ENCODE peak calls at places on chromosomes 12 and 14, in nine cellular contexts. One of them, this sample, is unnamed.

GRCh38 chr12:27619308-27619707 is 76.9 kb upstream of the REP15 start:
- DNase-seq in left colon: no peak
- DNase-seq in tibial artery: no peak
- DNase-seq in HCEC 1CT: peak; percentile 92
- DNase-seq in suprapubic skin: no peak
- DNase-seq in NCI-H1436: no peak
- DNase-seq in adipocyte: peak; percentile 76
- DNase-seq in D341Med: no peak
- DNase-seq in glomerular endothelial cell: no peak
- DNase-seq in this sample: no peak

GRCh38 chr14:56023681-56024080 is 94.5 kb upstream of the PELI2 start:
- DNase-seq in adipocyte: no peak
- DNase-seq in HCEC 1CT: no peak
- DNase-seq in glomerular endothelial cell: no peak
- DNase-seq in NCI-H1436: no peak
- DNase-seq in tibial artery: no peak
- DNase-seq in left colon: no peak
- DNase-seq in D341Med: no peak
- DNase-seq in suprapubic skin: no peak
- DNase-seq in this sample: no peak

GRCh38 chr12:20450591-20450990 is 82.3 kb downstream of the PDE3A start:
- DNase-seq in NCI-H1436: no peak
- DNase-seq in tibial artery: no peak
- DNase-seq in glomerular endothelial cell: no peak
- DNase-seq in suprapubic skin: no peak
- DNase-seq in HCEC 1CT: no peak
- DNase-seq in adipocyte: peak; percentile 62
- DNase-seq in D341Med: no peak
- DNase-seq in left colon: no peak
- DNase-seq in this sample: no peak

GRCh38 chr12:124548854-124549378 is 18.5 kb downstream of the NCOR2 start:
- DNase-seq in suprapubic skin: no peak
- DNase-seq in D341Med: peak; percentile 93
- DNase-seq in adipocyte: peak; percentile 80
- DNase-seq in NCI-H1436: no peak
- DNase-seq in glomerular endothelial cell: no peak
- DNase-seq in left colon: peak; percentile 60
- DNase-seq in HCEC 1CT: no peak
- DNase-seq in tibial artery: peak; percentile 75
- DNase-seq in this sample: no peak

GRCh38 chr12:29552324-29552927 is 54.9 kb upstream of the OVCH1 start:
- DNase-seq in left colon: peak; percentile 36
- DNase-seq in D341Med: peak; percentile 67
- DNase-seq in adipocyte: peak; percentile 75
- DNase-seq in glomerular endothelial cell: no peak
- DNase-seq in NCI-H1436: no peak
- DNase-seq in suprapubic skin: no peak
- DNase-seq in HCEC 1CT: peak; percentile 63
- DNase-seq in tibial artery: peak; percentile 51
- DNase-seq in this sample: peak; percentile 80

GRCh38 chr12:45439039-45439438 is 223.1 kb downstream of the ANO6 start:
- DNase-seq in NCI-H1436: no peak
- DNase-seq in adipocyte: no peak
- DNase-seq in suprapubic skin: no peak
- DNase-seq in D341Med: no peak
- DNase-seq in left colon: no peak
- DNase-seq in HCEC 1CT: no peak
- DNase-seq in glomerular endothelial cell: no peak
- DNase-seq in tibial artery: no peak
- DNase-seq in this sample: no peak

GRCh38 chr12:127613056-127613455 is 653.9 kb upstream of the TMEM132C start:
- DNase-seq in NCI-H1436: no peak
- DNase-seq in adipocyte: peak; percentile 3
- DNase-seq in suprapubic skin: no peak
- DNase-seq in left colon: no peak
- DNase-seq in HCEC 1CT: no peak
- DNase-seq in tibial artery: no peak
- DNase-seq in D341Med: no peak
- DNase-seq in glomerular endothelial cell: no peak
- DNase-seq in this sample: no peak

GRCh38 chr14:60622920-60623263 is 26.4 kb downstream of the SIX1 start:
- DNase-seq in HCEC 1CT: peak; percentile 67
- DNase-seq in left colon: no peak
- DNase-seq in adipocyte: peak; percentile 68
- DNase-seq in glomerular endothelial cell: no peak
- DNase-seq in suprapubic skin: no peak
- DNase-seq in D341Med: no peak
- DNase-seq in NCI-H1436: no peak
- DNase-seq in tibial artery: no peak
- DNase-seq in this sample: no peak

GRCh38 chr14:64659366-64659765 is 44.9 kb upstream of the PLEKHG3 start:
- DNase-seq in suprapubic skin: no peak
- DNase-seq in left colon: no peak
- DNase-seq in D341Med: no peak
- DNase-seq in tibial artery: no peak
- DNase-seq in adipocyte: peak; percentile 47
- DNase-seq in glomerular endothelial cell: no peak
- DNase-seq in HCEC 1CT: peak; percentile 15
- DNase-seq in NCI-H1436: no peak
- DNase-seq in this sample: no peak

GRCh38 chr12:25200703-25201102 is 5.7 kb downstream of the ETFRF1 start:
- DNase-seq in suprapubic skin: no peak
- DNase-seq in HCEC 1CT: no peak
- DNase-seq in D341Med: no peak
- DNase-seq in left colon: no peak
- DNase-seq in adipocyte: peak; percentile 39
- DNase-seq in glomerular endothelial cell: no peak
- DNase-seq in NCI-H1436: no peak
- DNase-seq in tibial artery: no peak
- DNase-seq in this sample: no peak

GRCh38 chr12:50188875-50189575 is 21.9 kb upstream of the CERS5 start:
- DNase-seq in tibial artery: no peak
- DNase-seq in suprapubic skin: no peak
- DNase-seq in NCI-H1436: no peak
- DNase-seq in glomerular endothelial cell: no peak
- DNase-seq in left colon: peak; percentile 46
- DNase-seq in HCEC 1CT: no peak
- DNase-seq in D341Med: no peak
- DNase-seq in adipocyte: no peak
- DNase-seq in this sample: no peak

GRCh38 chr12:124407074-124407473 is 112.2 kb downstream of the RFLNA start:
- DNase-seq in adipocyte: no peak
- DNase-seq in tibial artery: no peak
- DNase-seq in HCEC 1CT: no peak
- DNase-seq in NCI-H1436: no peak
- DNase-seq in suprapubic skin: no peak
- DNase-seq in left colon: no peak
- DNase-seq in D341Med: no peak
- DNase-seq in glomerular endothelial cell: no peak
- DNase-seq in this sample: no peak

GRCh38 chr14:20655851-20656250 is 14.4 kb upstream of the OR6S1 start:
- DNase-seq in NCI-H1436: no peak
- DNase-seq in HCEC 1CT: no peak
- DNase-seq in adipocyte: no peak
- DNase-seq in tibial artery: no peak
- DNase-seq in D341Med: no peak
- DNase-seq in left colon: no peak
- DNase-seq in glomerular endothelial cell: no peak
- DNase-seq in suprapubic skin: no peak
- DNase-seq in this sample: no peak

GRCh38 chr12:21941522-21942376 is 523 bp upstream of the ABCC9 start:
- DNase-seq in glomerular endothelial cell: peak; percentile 3
- DNase-seq in tibial artery: peak; percentile 58
- DNase-seq in suprapubic skin: peak; percentile 79
- DNase-seq in adipocyte: peak; percentile 69
- DNase-seq in left colon: peak; percentile 43
- DNase-seq in HCEC 1CT: peak; percentile 47
- DNase-seq in D341Med: peak; percentile 22
- DNase-seq in NCI-H1436: no peak
- DNase-seq in this sample: peak; percentile 84

GRCh38 chr12:21615441-21615840 is 10.8 kb upstream of the GYS2 start:
- DNase-seq in adipocyte: no peak
- DNase-seq in tibial artery: no peak
- DNase-seq in NCI-H1436: no peak
- DNase-seq in HCEC 1CT: peak; percentile 47
- DNase-seq in D341Med: no peak
- DNase-seq in glomerular endothelial cell: no peak
- DNase-seq in suprapubic skin: no peak
- DNase-seq in left colon: no peak
- DNase-seq in this sample: no peak

GRCh38 chr14:69695664-69696527 is 71.0 kb upstream of the SRSF5 start:
- DNase-seq in adipocyte: peak; percentile 65
- DNase-seq in NCI-H1436: no peak
- DNase-seq in HCEC 1CT: no peak
- DNase-seq in glomerular endothelial cell: no peak
- DNase-seq in left colon: peak; percentile 74
- DNase-seq in suprapubic skin: no peak
- DNase-seq in tibial artery: no peak
- DNase-seq in D341Med: no peak
- DNase-seq in this sample: peak; percentile 83

GRCh38 chr14:73785834-73786631 is 65.6 kb upstream of the PTGR2 start:
- DNase-seq in tibial artery: peak; percentile 88
- DNase-seq in left colon: peak; percentile 85
- DNase-seq in HCEC 1CT: peak; percentile 95
- DNase-seq in glomerular endothelial cell: no peak
- DNase-seq in D341Med: no peak
- DNase-seq in adipocyte: peak; percentile 96
- DNase-seq in suprapubic skin: peak; percentile 92
- DNase-seq in NCI-H1436: no peak
- DNase-seq in this sample: peak; percentile 90

This sample was measured in cardiac septum.